ENCODE peak calls at places on chromosomes 5 and 9, in eight cellular contexts. One of them, this sample, is unnamed.

GRCh38 chr5:58635416-58635815 is 52.5 kb downstream of the RAB3C start:
- DNase-seq in progenitor cell of endocrine pancreas: no peak
- DNase-seq in cardiac fibroblast: no peak
- DNase-seq in CD8-positive, alpha-beta T cell: no peak
- DNase-seq in MM.1S: no peak
- DNase-seq in foreskin fibroblast: no peak
- DNase-seq in HCT116: no peak
- DNase-seq in mucosa of descending colon: no peak
- DNase-seq in this sample: no peak

GRCh38 chr5:52356311-52356918 is 431.3 kb upstream of the ITGA1 start:
- DNase-seq in foreskin fibroblast: no peak
- DNase-seq in HCT116: no peak
- DNase-seq in progenitor cell of endocrine pancreas: no peak
- DNase-seq in MM.1S: peak; percentile 54
- DNase-seq in cardiac fibroblast: peak; percentile 2
- DNase-seq in CD8-positive, alpha-beta T cell: no peak
- DNase-seq in mucosa of descending colon: no peak
- DNase-seq in this sample: no peak

GRCh38 chr5:68745459-68745858 is 348.4 kb upstream of the SLC30A5 start:
- DNase-seq in CD8-positive, alpha-beta T cell: no peak
- DNase-seq in cardiac fibroblast: peak; percentile 55
- DNase-seq in progenitor cell of endocrine pancreas: no peak
- DNase-seq in foreskin fibroblast: no peak
- DNase-seq in HCT116: no peak
- DNase-seq in mucosa of descending colon: no peak
- DNase-seq in MM.1S: no peak
- DNase-seq in this sample: no peak

GRCh38 chr5:57441557-57441956 is 41.1 kb downstream of the ACTBL2 start:
- DNase-seq in cardiac fibroblast: peak; percentile 98
- DNase-seq in HCT116: no peak
- DNase-seq in CD8-positive, alpha-beta T cell: no peak
- DNase-seq in foreskin fibroblast: peak; percentile 97
- DNase-seq in progenitor cell of endocrine pancreas: no peak
- DNase-seq in mucosa of descending colon: no peak
- DNase-seq in MM.1S: no peak
- DNase-seq in this sample: no peak

GRCh38 chr9:112921549-112921948 is 30.9 kb upstream of the SLC46A2 start:
- DNase-seq in CD8-positive, alpha-beta T cell: no peak
- DNase-seq in mucosa of descending colon: no peak
- DNase-seq in HCT116: peak; percentile 22
- DNase-seq in progenitor cell of endocrine pancreas: no peak
- DNase-seq in cardiac fibroblast: peak; percentile 69
- DNase-seq in foreskin fibroblast: peak; percentile 38
- DNase-seq in MM.1S: peak; percentile 65
- DNase-seq in this sample: no peak

GRCh38 chr5:119578937-119579336 is 50.4 kb upstream of the FAM170A start:
- DNase-seq in mucosa of descending colon: no peak
- DNase-seq in cardiac fibroblast: peak; percentile 8
- DNase-seq in foreskin fibroblast: no peak
- DNase-seq in HCT116: peak; percentile 70
- DNase-seq in CD8-positive, alpha-beta T cell: no peak
- DNase-seq in MM.1S: peak; percentile 71
- DNase-seq in progenitor cell of endocrine pancreas: no peak
- DNase-seq in this sample: peak; percentile 14

GRCh38 chr5:83653669-83654068 is 67.0 kb downstream of the HAPLN1 start:
- DNase-seq in HCT116: no peak
- DNase-seq in progenitor cell of endocrine pancreas: no peak
- DNase-seq in MM.1S: peak; percentile 89
- DNase-seq in foreskin fibroblast: no peak
- DNase-seq in CD8-positive, alpha-beta T cell: no peak
- DNase-seq in mucosa of descending colon: no peak
- DNase-seq in cardiac fibroblast: peak; percentile 12
- DNase-seq in this sample: peak; percentile 40

GRCh38 chr5:56951131-56951945 is 585 bp downstream of the MIER3 start:
- DNase-seq in mucosa of descending colon: peak; percentile 67
- DNase-seq in progenitor cell of endocrine pancreas: peak; percentile 54
- DNase-seq in CD8-positive, alpha-beta T cell: peak; percentile 13
- DNase-seq in MM.1S: peak; percentile 32
- DNase-seq in foreskin fibroblast: no peak
- DNase-seq in cardiac fibroblast: peak; percentile 27
- DNase-seq in HCT116: no peak
- DNase-seq in this sample: peak; percentile 42

GRCh38 chr9:5453004-5453403 is 2.7 kb downstream of the CD274 start:
- DNase-seq in cardiac fibroblast: no peak
- DNase-seq in foreskin fibroblast: no peak
- DNase-seq in progenitor cell of endocrine pancreas: no peak
- DNase-seq in CD8-positive, alpha-beta T cell: no peak
- DNase-seq in mucosa of descending colon: no peak
- DNase-seq in HCT116: no peak
- DNase-seq in MM.1S: no peak
- DNase-seq in this sample: no peak

GRCh38 chr5:173615884-173616576 is 420 bp downstream of the BOD1 start:
- DNase-seq in foreskin fibroblast: peak; percentile 72
- DNase-seq in CD8-positive, alpha-beta T cell: peak; percentile 69
- DNase-seq in HCT116: peak; percentile 58
- DNase-seq in MM.1S: peak; percentile 92
- DNase-seq in progenitor cell of endocrine pancreas: peak; percentile 58
- DNase-seq in mucosa of descending colon: peak; percentile 71
- DNase-seq in cardiac fibroblast: peak; percentile 80
- DNase-seq in this sample: peak; percentile 75

GRCh38 chr9:116900543-116900942 is 213.4 kb downstream of the TRIM32 start:
- DNase-seq in MM.1S: no peak
- DNase-seq in HCT116: no peak
- DNase-seq in foreskin fibroblast: no peak
- DNase-seq in progenitor cell of endocrine pancreas: no peak
- DNase-seq in mucosa of descending colon: no peak
- DNase-seq in CD8-positive, alpha-beta T cell: no peak
- DNase-seq in cardiac fibroblast: no peak
- DNase-seq in this sample: no peak

GRCh38 chr9:21688108-21689102 is 114.0 kb upstream of the MTAP start:
- DNase-seq in CD8-positive, alpha-beta T cell: no peak
- DNase-seq in cardiac fibroblast: peak; percentile 82
- DNase-seq in mucosa of descending colon: no peak
- DNase-seq in MM.1S: no peak
- DNase-seq in HCT116: no peak
- DNase-seq in foreskin fibroblast: peak; percentile 80
- DNase-seq in progenitor cell of endocrine pancreas: no peak
- DNase-seq in this sample: no peak

GRCh38 chr5:139574641-139575312 is 13.6 kb downstream of the UBE2D2 start:
- DNase-seq in HCT116: no peak
- DNase-seq in mucosa of descending colon: no peak
- DNase-seq in cardiac fibroblast: peak; percentile 61
- DNase-seq in progenitor cell of endocrine pancreas: no peak
- DNase-seq in MM.1S: peak; percentile 75
- DNase-seq in CD8-positive, alpha-beta T cell: peak; percentile 23
- DNase-seq in foreskin fibroblast: peak; percentile 29
- DNase-seq in this sample: no peak

GRCh38 chr9:136591191-136591752 is 45.4 kb upstream of the NOTCH1 start:
- DNase-seq in progenitor cell of endocrine pancreas: no peak
- DNase-seq in foreskin fibroblast: no peak
- DNase-seq in HCT116: no peak
- DNase-seq in CD8-positive, alpha-beta T cell: no peak
- DNase-seq in MM.1S: no peak
- DNase-seq in mucosa of descending colon: no peak
- DNase-seq in cardiac fibroblast: no peak
- DNase-seq in this sample: no peak

GRCh38 chr9:6355728-6356127 is 27.6 kb downstream of the TPD52L3 start:
- DNase-seq in HCT116: no peak
- DNase-seq in MM.1S: no peak
- DNase-seq in progenitor cell of endocrine pancreas: no peak
- DNase-seq in CD8-positive, alpha-beta T cell: no peak
- DNase-seq in mucosa of descending colon: no peak
- DNase-seq in cardiac fibroblast: peak; percentile 58
- DNase-seq in foreskin fibroblast: peak; percentile 53
- DNase-seq in this sample: peak; percentile 36

GRCh38 chr5:158676642-158677489 is 422.9 kb downstream of the EBF1 start:
- DNase-seq in HCT116: no peak
- DNase-seq in mucosa of descending colon: no peak
- DNase-seq in progenitor cell of endocrine pancreas: no peak
- DNase-seq in MM.1S: no peak
- DNase-seq in foreskin fibroblast: no peak
- DNase-seq in cardiac fibroblast: no peak
- DNase-seq in CD8-positive, alpha-beta T cell: no peak
- DNase-seq in this sample: no peak
- TF ChIP-seq CTCF in HCT116: peak; percentile 57
- TF ChIP-seq CTCF in mucosa of descending colon: no peak
- TF ChIP-seq CTCF in progenitor cell of endocrine pancreas: peak; percentile 56
- TF ChIP-seq CTCF in MM.1S: no peak
- TF ChIP-seq CTCF in foreskin fibroblast: no peak
- TF ChIP-seq CTCF in cardiac fibroblast: no peak
- TF ChIP-seq CTCF in CD8-positive, alpha-beta T cell: no peak
- TF ChIP-seq CTCF in this sample: peak; percentile 20

GRCh38 chr9:122144836-122145235 is 14.7 kb downstream of the NDUFA8 start:
- DNase-seq in progenitor cell of endocrine pancreas: no peak
- DNase-seq in CD8-positive, alpha-beta T cell: no peak
- DNase-seq in foreskin fibroblast: no peak
- DNase-seq in cardiac fibroblast: no peak
- DNase-seq in HCT116: no peak
- DNase-seq in mucosa of descending colon: no peak
- DNase-seq in MM.1S: peak; percentile 13
- DNase-seq in this sample: no peak
- TF ChIP-seq CTCF in progenitor cell of endocrine pancreas: peak; percentile 19
- TF ChIP-seq CTCF in CD8-positive, alpha-beta T cell: no peak
- TF ChIP-seq CTCF in foreskin fibroblast: peak; percentile 37
- TF ChIP-seq CTCF in cardiac fibroblast: peak; percentile 47
- TF ChIP-seq CTCF in HCT116: peak; percentile 48
- TF ChIP-seq CTCF in mucosa of descending colon: no peak
- TF ChIP-seq CTCF in MM.1S: peak; percentile 39
- TF ChIP-seq CTCF in this sample: peak; percentile 38

GRCh38 chr9:77944556-77945261 is 86.9 kb downstream of the GNAQ start:
- DNase-seq in cardiac fibroblast: peak; percentile 30
- DNase-seq in HCT116: no peak
- DNase-seq in CD8-positive, alpha-beta T cell: peak; percentile 13
- DNase-seq in foreskin fibroblast: no peak
- DNase-seq in progenitor cell of endocrine pancreas: no peak
- DNase-seq in MM.1S: no peak
- DNase-seq in mucosa of descending colon: peak; percentile 55
- DNase-seq in this sample: no peak
- TF ChIP-seq CTCF in cardiac fibroblast: no peak
- TF ChIP-seq CTCF in HCT116: no peak
- TF ChIP-seq CTCF in CD8-positive, alpha-beta T cell: no peak
- TF ChIP-seq CTCF in foreskin fibroblast: no peak
- TF ChIP-seq CTCF in progenitor cell of endocrine pancreas: peak; percentile 36
- TF ChIP-seq CTCF in MM.1S: no peak
- TF ChIP-seq CTCF in mucosa of descending colon: no peak
- TF ChIP-seq CTCF in this sample: no peak

GRCh38 chr5:132476853-132477729 is 13.5 kb downstream of the IRF1 start:
- DNase-seq in MM.1S: no peak
- DNase-seq in cardiac fibroblast: no peak
- DNase-seq in CD8-positive, alpha-beta T cell: no peak
- DNase-seq in foreskin fibroblast: no peak
- DNase-seq in HCT116: no peak
- DNase-seq in mucosa of descending colon: peak; percentile 75
- DNase-seq in progenitor cell of endocrine pancreas: no peak
- DNase-seq in this sample: no peak
- TF ChIP-seq CTCF in MM.1S: peak; percentile 12
- TF ChIP-seq CTCF in cardiac fibroblast: peak; percentile 19
- TF ChIP-seq CTCF in CD8-positive, alpha-beta T cell: no peak
- TF ChIP-seq CTCF in foreskin fibroblast: no peak
- TF ChIP-seq CTCF in HCT116: peak; percentile 24
- TF ChIP-seq CTCF in mucosa of descending colon: no peak
- TF ChIP-seq CTCF in progenitor cell of endocrine pancreas: peak; percentile 22
- TF ChIP-seq CTCF in this sample: no peak

GRCh38 chr9:92729735-92730155 is 34.9 kb downstream of the BICD2 start:
- DNase-seq in mucosa of descending colon: no peak
- DNase-seq in MM.1S: no peak
- DNase-seq in cardiac fibroblast: no peak
- DNase-seq in CD8-positive, alpha-beta T cell: no peak
- DNase-seq in HCT116: no peak
- DNase-seq in progenitor cell of endocrine pancreas: no peak
- DNase-seq in foreskin fibroblast: no peak
- DNase-seq in this sample: no peak
- TF ChIP-seq CTCF in mucosa of descending colon: no peak
- TF ChIP-seq CTCF in MM.1S: no peak
- TF ChIP-seq CTCF in cardiac fibroblast: no peak
- TF ChIP-seq CTCF in CD8-positive, alpha-beta T cell: no peak
- TF ChIP-seq CTCF in HCT116: no peak
- TF ChIP-seq CTCF in progenitor cell of endocrine pancreas: no peak
- TF ChIP-seq CTCF in foreskin fibroblast: no peak
- TF ChIP-seq CTCF in this sample: no peak

This sample was measured in GM10248.